ENCODE peak calls at places on chromosomes 5 and 9, in eight cellular contexts. K is NCI-H1092; J is left lobe of liver; T is activated effector memory CD4-positive, alpha-beta T cell treated with anti-CD3 and anti-CD28 coated beads, Interleukin-2, amount 50 U/mL, for 16 hours; G is stimulated activated CD8-positive, alpha-beta memory T cell treated with anti-CD3 and anti-CD28 coated beads, Interleukin-15, amount 100 ng/mL, for 48 hours; B is mesothelial cell of epicardium; L is occipital lobe; O is Peyer's patch. R is an unnamed sample.

GRCh38 chr9:99264070-99264469 is 42.0 kb downstream of the SEC61B start:
- DNase-seq in K (no peak), O (no peak), J (no peak), T (no peak), B (no peak), L (no peak), G (no peak), R (no peak)

GRCh38 chr5:159444441-159445082 is 114.3 kb upstream of the IL12B start:
- DNase-seq in L (no peak), O (no peak), G (no peak), J (no peak), T (no peak), B (no peak), K (peak), R (peak)

GRCh38 chr9:108477538-108478006 is 378.2 kb downstream of the ACTL7B start:
- DNase-seq in K (peak), T (no peak), B (no peak), J (no peak), L (no peak), G (no peak), O (no peak), R (no peak)

GRCh38 chr9:131337131-131337848 is 47.8 kb downstream of the PLPP7 start:
- DNase-seq in T (no peak), O (no peak), K (no peak), J (no peak), G (no peak), B (no peak), L (no peak), R (no peak)

GRCh38 chr9:133563286-133564213 is 29.0 kb downstream of the ADAMTSL2 start:
- DNase-seq in O (peak), T (no peak), K (no peak), L (no peak), J (no peak), B (no peak), G (no peak), R (no peak)

GRCh38 chr9:127847155-127847463 is 7.3 kb downstream of the ENG start:
- DNase-seq in B (no peak), J (no peak), K (no peak), O (no peak), G (no peak), L (no peak), T (no peak), R (no peak)

GRCh38 chr9:134585746-134586706 is 55.6 kb upstream of the COL5A1 start:
- DNase-seq in B (peak), L (no peak), O (no peak), T (peak), K (no peak), G (no peak), J (peak), R (no peak)

GRCh38 chr5:137753227-137753985 is 757 bp downstream of the HNRNPA0 start:
- DNase-seq in G (no peak), J (peak), K (no peak), L (no peak), T (peak), O (peak), B (peak), R (peak)

GRCh38 chr5:168795943-168796342 is 216.8 kb upstream of the PANK3 start:
- DNase-seq in K (no peak), J (no peak), L (no peak), T (no peak), B (no peak), G (no peak), O (no peak), R (no peak)

GRCh38 chr9:83583151-83584014 is 39.6 kb upstream of the IDNK start:
- DNase-seq in K (peak), G (peak), T (peak), O (no peak), J (peak), L (no peak), B (peak), R (peak)

GRCh38 chr9:126665696-126666035 is 51.9 kb downstream of the LMX1B start:
- DNase-seq in T (no peak), L (no peak), G (no peak), K (no peak), J (no peak), O (no peak), B (no peak), R (no peak)

GRCh38 chr5:32346869-32347268 is 34.1 kb upstream of the MTMR12 start:
- DNase-seq in K (no peak), L (no peak), T (no peak), B (no peak), J (no peak), O (no peak), G (no peak), R (no peak)

GRCh38 chr5:140235776-140236558 is 61.0 kb downstream of the CYSTM1 start:
- DNase-seq in J (no peak), T (no peak), B (no peak), O (no peak), G (no peak), L (no peak), K (no peak), R (no peak)

GRCh38 chr5:72529383-72529782 is 22.2 kb upstream of the ZNF366 start:
- DNase-seq in J (no peak), O (no peak), G (no peak), L (no peak), T (no peak), B (no peak), K (no peak), R (no peak)

R was measured in GM10248.